ENCODE peak calls at places on chromosome 2, in nine cellular contexts. Q is breast epithelium, H is K562, F is iPS-NIHi11, I is HEK293T, O is choroid plexus epithelial cell, T is mesendoderm, E is NCI-H1048, P is NCI-H510A treated with DMSO at 0.1 percent for 48 hours. Z is an unnamed sample.
A peak's percentile ranks its signal among the peaks of the same experiment; 100 is the strongest.

GRCh38 chr2:236250286-236250685 is 13.9 kb downstream of the ASB18 start:
- DNase-seq in O (no peak), E (no peak), I (no peak), F (no peak), T (no peak), Q (no peak), P (no peak), H (no peak), Z (no peak)

GRCh38 chr2:177001334-177001733 is 211.3 kb upstream of the HNRNPA3 start:
- DNase-seq in T (peak; percentile 36), F (peak; percentile 10), O (no peak), P (no peak), H (no peak), I (no peak), Q (no peak), E (no peak), Z (no peak)

GRCh38 chr2:190477563-190478454 is 56.7 kb downstream of the NEMP2 start:
- DNase-seq in T (no peak), H (no peak), I (no peak), F (no peak), P (peak; percentile 92), E (no peak), Q (peak; percentile 32), O (peak; percentile 43), Z (peak; percentile 34)

GRCh38 chr2:240635116-240635997 is 10.1 kb downstream of the GPR35 start:
- DNase-seq in I (no peak), E (no peak), T (no peak), P (no peak), H (no peak), F (no peak), O (no peak), Q (no peak), Z (no peak)

GRCh38 chr2:12715258-12715865 is 1.4 kb upstream of the TRIB2 start:
- DNase-seq in P (peak; percentile 69), T (peak; percentile 4), E (no peak), O (no peak), Q (no peak), H (no peak), I (no peak), F (no peak), Z (no peak)

GRCh38 chr2:233061591-233062446 is 1.7 kb downstream of the INPP5D start:
- DNase-seq in O (peak; percentile 42), E (no peak), I (no peak), T (peak; percentile 62), F (peak; percentile 67), H (peak; percentile 24), P (no peak), Q (no peak), Z (peak; percentile 16)

GRCh38 chr2:96869824-96870630 is at the start of gene SEMA4C:
- DNase-seq in E (no peak), F (no peak), I (peak; percentile 56), O (peak; percentile 53), Q (no peak), T (peak; percentile 57), P (peak; percentile 64), H (peak; percentile 81), Z (no peak)

GRCh38 chr2:216413882-216414281 is 1.6 kb downstream of the SMARCAL1 start:
- DNase-seq in Q (no peak), E (no peak), I (no peak), T (no peak), F (no peak), P (no peak), H (no peak), O (no peak), Z (no peak)

GRCh38 chr2:190717764-190718651 is 69.1 kb downstream of the NAB1 start:
- DNase-seq in O (no peak), T (no peak), P (peak; percentile 66), Q (no peak), I (no peak), H (no peak), E (no peak), F (no peak), Z (no peak)

GRCh38 chr2:69554981-69555380 is 88.6 kb downstream of the AAK1 start:
- DNase-seq in I (no peak), P (no peak), E (no peak), T (no peak), F (no peak), O (peak; percentile 29), Q (no peak), H (no peak), Z (no peak)

GRCh38 chr2:24635181-24635580 is 144.1 kb downstream of the NCOA1 start:
- DNase-seq in E (no peak), H (no peak), O (peak; percentile 7), Q (no peak), I (no peak), F (no peak), P (no peak), T (no peak), Z (peak; percentile 31)

GRCh38 chr2:214830794-214831346 is 21.4 kb upstream of the BARD1 start:
- DNase-seq in O (peak; percentile 74), P (no peak), F (peak; percentile 26), E (no peak), H (no peak), Q (no peak), T (peak; percentile 67), I (peak; percentile 18), Z (peak; percentile 37)

GRCh38 chr2:129922571-129923264 is 56.7 kb upstream of the RAB6C start:
- DNase-seq in P (peak; percentile 24), T (peak; percentile 14), E (no peak), Q (no peak), F (no peak), O (no peak), I (no peak), H (no peak), Z (no peak)

GRCh38 chr2:2581331-2582159 is 250.5 kb upstream of the MYT1L start:
- DNase-seq in O (no peak), I (no peak), E (no peak), T (no peak), F (no peak), Q (no peak), P (no peak), H (no peak), Z (no peak)

GRCh38 chr2:200377774-200378336 is 71.4 kb downstream of the SPATS2L start:
- DNase-seq in F (no peak), Q (no peak), T (peak; percentile 60), O (no peak), H (peak; percentile 46), E (no peak), P (peak; percentile 12), I (no peak), Z (no peak)

GRCh38 chr2:25651066-25651465 is 22.3 kb downstream of the DTNB start:
- DNase-seq in H (no peak), F (no peak), T (no peak), O (peak; percentile 67), E (no peak), Q (no peak), I (no peak), P (no peak), Z (peak; percentile 56)

GRCh38 chr2:148978736-148979135 is 59.8 kb upstream of the LYPD6B start:
- DNase-seq in H (no peak), O (peak; percentile 41), F (no peak), T (no peak), I (no peak), E (no peak), P (no peak), Q (no peak), Z (no peak)

GRCh38 chr2:134712334-134712733 is 6.5 kb downstream of the TMEM163 start:
- DNase-seq in H (no peak), I (no peak), F (no peak), T (no peak), Q (no peak), E (no peak), O (peak; percentile 6), P (no peak), Z (no peak)

GRCh38 chr2:84201158-84201557 is 257.9 kb downstream of the SUCLG1 start:
- DNase-seq in P (no peak), E (no peak), I (no peak), Q (no peak), O (no peak), H (no peak), T (no peak), F (no peak), Z (no peak)